ENCODE peak calls at places on chromosomes 7 and 10, in five cellular contexts. N, Y, V, P and A are unnamed samples.
A peak's percentile ranks its signal among the peaks of the same experiment; 100 is the strongest.

GRCh38 chr7:125636320-125636962 is 706.8 kb upstream of the POT1 start:
- DNase-seq in Y (no peak), N (no peak), V (no peak), P (no peak), A (no peak)

GRCh38 chr10:69952069-69952800 is 100.4 kb upstream of the MACROH2A2 start:
- DNase-seq in P (no peak), N (no peak), V (no peak), Y (peak; percentile 1), A (peak; percentile 16)

GRCh38 chr7:69800495-69800894 is 202.2 kb downstream of the AUTS2 start:
- DNase-seq in Y (peak; percentile 68), N (no peak), V (no peak), P (no peak), A (no peak)

GRCh38 chr10:6721964-6722615 is 142.0 kb upstream of the PRKCQ start:
- DNase-seq in V (peak; percentile 81), P (no peak), Y (no peak), N (no peak), A (no peak)

GRCh38 chr10:52314007-52314821 is at the start of gene DKK1:
- DNase-seq in Y (peak; percentile 60), P (peak; percentile 11), V (peak; percentile 84), N (peak; percentile 41), A (peak; percentile 88)

GRCh38 chr7:66631471-66631870 is 2.8 kb downstream of the KCTD7 start:
- DNase-seq in N (no peak), V (no peak), Y (no peak), P (no peak), A (no peak)

GRCh38 chr10:132131581-132132250 is 55.0 kb upstream of the DPYSL4 start:
- DNase-seq in V (no peak), P (no peak), N (peak; percentile 5), Y (peak; percentile 29), A (peak; percentile 64)

GRCh38 chr7:83469491-83469890 is 179.4 kb downstream of the SEMA3E start:
- DNase-seq in Y (no peak), V (no peak), N (no peak), P (no peak), A (no peak)

GRCh38 chr10:88657901-88658300 is 6.3 kb upstream of the LIPF start:
- DNase-seq in N (no peak), V (peak; percentile 78), Y (no peak), P (no peak), A (no peak)

GRCh38 chr10:133185916-133186315 is 25.9 kb downstream of the KNDC1 start:
- DNase-seq in P (no peak), N (no peak), V (no peak), Y (no peak), A (no peak)

GRCh38 chr10:30359373-30360206 is 10.5 kb upstream of the MTPAP start:
- DNase-seq in V (peak; percentile 45), N (peak; percentile 41), P (peak; percentile 62), Y (peak; percentile 68), A (peak; percentile 86)

GRCh38 chr10:49361735-49362568 is 33.9 kb downstream of the DRGX start:
- DNase-seq in P (no peak), Y (no peak), V (no peak), N (no peak), A (no peak)

GRCh38 chr10:101625821-101626412 is 37.8 kb downstream of the DPCD start:
- DNase-seq in V (no peak), Y (no peak), P (no peak), N (no peak), A (peak; percentile 41)

DNA sequence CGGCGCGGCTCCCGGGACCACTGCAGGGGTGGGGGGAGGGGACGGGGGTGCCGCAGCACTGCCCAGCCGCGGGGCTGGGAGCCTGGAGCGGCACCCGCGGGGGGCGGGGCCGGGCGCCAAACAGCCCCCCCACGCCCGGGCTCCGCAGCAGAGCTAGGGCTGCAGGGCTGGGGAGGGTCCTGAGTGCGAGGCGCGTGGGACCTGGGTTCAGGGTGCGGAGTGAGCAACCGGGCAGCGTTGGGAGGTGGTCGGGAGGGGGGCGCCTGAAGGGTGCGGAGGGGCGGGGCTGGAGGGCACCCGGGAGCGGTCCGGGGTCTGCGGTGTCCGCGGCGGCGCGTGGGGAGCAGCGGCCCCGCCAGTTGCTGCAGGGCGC is 526 bp downstream of the CAMK2G start:
- DNase-seq in P (no peak), Y (no peak), V (no peak), N (no peak), A (no peak)
- H3K4me3 ChIP-seq in P (peak overlapping the region; percentile 54), Y (peak overlapping the region; percentile 73), V (peak overlapping the region; percentile 69), N (peak overlapping the region; percentile 89), A (peak overlapping the region; percentile 91)

GRCh38 chr7:106155027-106155426 is 42.9 kb upstream of the SYPL1 start:
- DNase-seq in P (no peak), Y (no peak), N (no peak), V (no peak), A (no peak)

GRCh38 chr7:106152313-106152665 is 40.2 kb upstream of the SYPL1 start:
- DNase-seq in Y (no peak), P (no peak), V (no peak), N (no peak), A (no peak)

GRCh38 chr7:106151459-106152312 is 39.6 kb upstream of the SYPL1 start:
- DNase-seq in V (no peak), Y (no peak), N (no peak), P (no peak), A (no peak)

GRCh38 chr7:106153891-106154449 is 41.9 kb upstream of the SYPL1 start:
- DNase-seq in N (peak; percentile 78), V (peak; percentile 70), Y (peak; percentile 77), P (peak; percentile 83), A (peak; percentile 92)
- H3K27ac ChIP-seq in N (no peak overlapping the region), V (no peak overlapping the region), Y (no peak overlapping the region), P (peak overlapping the region; percentile 39), A (no peak overlapping the region)

GRCh38 chr7:47194516-47194915 is 387.4 kb downstream of the TNS3 start:
- DNase-seq in V (no peak), Y (no peak), P (no peak), N (no peak), A (no peak)

GRCh38 chr7:47198159-47198558 is 383.8 kb downstream of the TNS3 start:
- DNase-seq in V (no peak), P (no peak), N (no peak), Y (no peak), A (no peak)

GRCh38 chr7:47196106-47196630 is 385.7 kb downstream of the TNS3 start:
- DNase-seq in Y (no peak), P (no peak), V (no peak), N (no peak), A (no peak)

GRCh38 chr7:47197508-47197907 is 384.4 kb downstream of the TNS3 start:
- DNase-seq in Y (no peak), P (no peak), V (no peak), N (no peak), A (no peak)

DNA sequence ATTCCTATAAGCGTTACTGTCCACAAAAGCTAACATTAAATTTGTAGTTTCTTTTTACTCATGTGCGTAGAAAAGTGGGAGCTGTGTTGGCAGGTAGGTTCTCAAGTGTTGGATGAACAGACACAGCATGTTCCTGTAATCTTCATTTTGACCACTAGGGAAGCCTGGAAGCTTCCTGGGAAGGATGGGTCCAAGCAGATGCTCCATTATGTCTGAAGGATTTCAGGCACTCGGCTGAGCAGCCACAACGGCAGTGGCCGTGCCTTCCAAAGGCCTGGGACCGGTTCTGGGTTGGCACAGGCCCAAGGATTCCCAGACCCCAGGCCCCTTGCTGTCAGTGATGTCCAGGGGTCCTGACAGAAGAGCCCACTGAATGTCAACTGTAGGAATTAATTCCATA is 386.3 kb downstream of the TNS3 start:
- DNase-seq in Y (no peak), N (no peak), P (peak; percentile 15), V (no peak), A (no peak)
- TF ChIP-seq CTCF in Y (no peak), N (peak; percentile 35), P (peak; percentile 56), V (peak; percentile 48), A (no peak)

GRCh38 chr10:71844084-71844483 is 7.0 kb downstream of the PSAP start:
- DNase-seq in V (no peak), Y (no peak), N (no peak), P (no peak), A (no peak)
- H3K4me3 ChIP-seq in V (no peak overlapping the region), Y (no peak overlapping the region), N (no peak overlapping the region), P (no peak overlapping the region), A (no peak overlapping the region)

GRCh38 chr7:55970561-55970960 is 6.2 kb downstream of the NIPSNAP2 start:
- DNase-seq in P (no peak), V (no peak), Y (no peak), N (no peak), A (no peak)
- H3K27ac ChIP-seq in P (no peak overlapping the region), V (no peak overlapping the region), Y (no peak overlapping the region), N (peak overlapping the region; percentile 91), A (no peak overlapping the region)

GRCh38 chr7:76069238-76069638 is 21.3 kb downstream of the MDH2 start:
- DNase-seq in V (peak; percentile 73), Y (peak; percentile 78), N (peak; percentile 74), P (peak; percentile 41), A (no peak)
- TF ChIP-seq CTCF in V (peak; percentile 72), Y (no peak), N (no peak), P (peak; percentile 41), A (no peak)

DNA sequence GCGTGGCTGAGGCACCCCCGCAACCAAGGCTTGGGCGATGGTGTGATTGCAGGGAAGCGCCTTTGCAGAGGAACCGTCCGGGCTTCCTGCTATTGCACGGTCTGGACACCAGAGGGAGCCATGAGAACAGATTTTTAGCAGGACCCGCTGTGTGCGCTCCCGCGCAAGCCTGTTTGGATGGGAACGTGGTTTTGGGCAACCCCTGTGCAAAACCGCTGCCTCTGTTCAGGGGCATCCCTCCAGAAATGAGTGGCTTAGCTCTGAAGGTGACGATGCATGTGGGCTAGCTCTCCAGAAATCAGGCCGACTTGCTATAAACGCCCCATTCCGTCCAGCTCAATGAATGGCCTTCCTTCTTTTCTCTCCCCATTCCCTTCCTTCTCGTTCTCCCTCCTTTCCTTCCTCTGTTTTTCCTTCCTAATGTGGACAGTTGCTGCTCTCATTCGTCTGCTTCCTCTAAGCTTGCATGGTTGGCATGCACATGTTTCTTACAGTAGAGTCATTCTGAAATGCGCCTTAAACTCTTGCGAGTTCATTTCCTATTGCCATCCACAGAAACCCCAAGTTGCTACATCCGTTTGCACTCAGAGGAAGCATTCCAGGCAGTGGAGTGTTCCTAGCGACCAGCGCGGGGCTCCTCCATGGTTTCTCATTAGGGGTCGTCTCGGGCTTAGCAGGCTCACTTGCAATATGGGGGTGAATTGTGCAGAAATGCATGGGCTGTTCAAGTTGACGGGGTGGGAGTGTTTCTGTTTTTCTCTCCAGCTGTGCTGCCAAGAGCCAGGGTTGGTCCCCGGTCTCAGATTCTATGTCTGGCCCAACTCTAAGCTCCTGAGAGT is 302.5 kb upstream of the GALNT17 start:
- DNase-seq in P (peak; percentile 64), Y (peak; percentile 53), N (peak; percentile 63), V (peak; percentile 67), A (peak; percentile 86)
- H3K4me3 ChIP-seq in P (peak overlapping the region; percentile 9), Y (no peak overlapping the region), N (peak overlapping the region; percentile 27), V (peak overlapping the region; percentile 30), A (no peak overlapping the region)